ENCODE peak calls at places on chromosomes 7 and 10, in ten cellular contexts. H is H54; O is activated CD4-positive, CD25-positive, alpha-beta regulatory T cell; P is ovary; D is fibroblast of mammary gland; Z is G401; E is nephron progenitor cell; G is central memory CD4-positive, alpha-beta T cell; I is COLO829; C is GM10248. A is an unnamed sample.

GRCh38 chr7:122901250-122901649 is 15.0 kb upstream of the CADPS2 start:
- DNase-seq in P (no peak), O (no peak), I (no peak), D (peak; percentile 43), G (no peak), Z (no peak), C (no peak), H (no peak), E (no peak), A (no peak)

GRCh38 chr7:150415161-150416160 is 35.0 kb upstream of the GIMAP8 start:
- DNase-seq in D (no peak), G (no peak), I (no peak), Z (no peak), C (no peak), P (no peak), E (no peak), O (no peak), H (no peak), A (no peak)

GRCh38 chr7:12796397-12797136 is 109.1 kb downstream of the ARL4A start:
- DNase-seq in Z (no peak), O (no peak), H (no peak), C (no peak), D (no peak), G (no peak), P (no peak), E (no peak), I (no peak), A (no peak)

GRCh38 chr7:74164985-74165456 is 9.1 kb upstream of the EIF4H start:
- DNase-seq in G (no peak), C (no peak), P (peak; percentile 80), O (no peak), Z (peak; percentile 23), I (no peak), D (no peak), E (peak; percentile 13), H (no peak), A (peak; percentile 80)

GRCh38 chr10:92493362-92493761 is 80.5 kb downstream of the IDE start:
- DNase-seq in C (no peak), D (peak; percentile 48), Z (no peak), E (no peak), O (no peak), G (no peak), H (no peak), I (no peak), P (no peak), A (no peak)

GRCh38 chr7:78198756-78199155 is 400.2 kb downstream of the PHTF2 start:
- DNase-seq in P (no peak), H (no peak), D (peak; percentile 72), E (no peak), Z (no peak), C (no peak), G (no peak), O (no peak), I (no peak), A (no peak)

GRCh38 chr10:33260403-33261239 is 73.8 kb downstream of the NRP1 start:
- DNase-seq in H (no peak), G (no peak), O (no peak), I (no peak), C (no peak), E (no peak), D (no peak), Z (no peak), P (no peak), A (no peak)

GRCh38 chr10:113267616-113268015 is 285.2 kb upstream of the HABP2 start:
- DNase-seq in I (no peak), E (no peak), H (no peak), Z (no peak), P (no peak), C (no peak), G (no peak), D (peak; percentile 15), O (no peak), A (no peak)

GRCh38 chr10:84264611-84265141 is 19.8 kb downstream of the RGR start:
- DNase-seq in I (peak; percentile 62), Z (peak; percentile 79), O (peak; percentile 42), P (peak; percentile 60), H (peak; percentile 41), E (peak; percentile 78), C (peak; percentile 74), G (peak; percentile 45), D (peak; percentile 58), A (peak; percentile 66)

GRCh38 chr7:116828281-116828680 is 34.1 kb upstream of the CAPZA2 start:
- DNase-seq in C (no peak), I (no peak), H (no peak), P (no peak), Z (no peak), E (no peak), G (no peak), O (no peak), D (no peak), A (no peak)

GRCh38 chr10:90658791-90659190 is 199.0 kb downstream of the HTR7 start:
- DNase-seq in I (no peak), O (no peak), G (no peak), E (no peak), H (no peak), Z (no peak), D (no peak), C (no peak), P (no peak), A (peak; percentile 7)

A was measured in SK-MEL-5.